ENCODE peak calls at places on chromosomes 6 and 20, in five cellular contexts. One of them, this sample, is unnamed.

GRCh38 chr6:130009148-130009547 is 9.2 kb upstream of the L3MBTL3 start:
- DNase-seq in heart left ventricle: no peak
- DNase-seq in brain microvascular endothelial cell: no peak
- DNase-seq in choroid plexus epithelial cell: no peak
- DNase-seq in pancreas: no peak
- DNase-seq in this sample: no peak

GRCh38 chr6:113858067-113858604 is 991 bp downstream of the MARCKS start:
- DNase-seq in heart left ventricle: peak
- DNase-seq in brain microvascular endothelial cell: peak
- DNase-seq in choroid plexus epithelial cell: peak
- DNase-seq in pancreas: peak
- DNase-seq in this sample: peak

GRCh38 chr20:44228465-44229258 is 18.1 kb upstream of the OSER1 start:
- DNase-seq in heart left ventricle: no peak
- DNase-seq in brain microvascular endothelial cell: no peak
- DNase-seq in choroid plexus epithelial cell: no peak
- DNase-seq in pancreas: no peak
- DNase-seq in this sample: no peak

GRCh38 chr6:90169328-90169886 is 127.2 kb downstream of the BACH2 start:
- DNase-seq in heart left ventricle: peak
- DNase-seq in brain microvascular endothelial cell: no peak
- DNase-seq in choroid plexus epithelial cell: peak
- DNase-seq in pancreas: no peak
- DNase-seq in this sample: no peak

GRCh38 chr6:159422041-159422984 is 253.1 kb downstream of the FNDC1 start:
- DNase-seq in heart left ventricle: peak
- DNase-seq in brain microvascular endothelial cell: peak
- DNase-seq in choroid plexus epithelial cell: peak
- DNase-seq in pancreas: no peak
- DNase-seq in this sample: no peak

GRCh38 chr6:40930555-40930954 is 108.5 kb downstream of the UNC5CL start:
- DNase-seq in heart left ventricle: peak
- DNase-seq in brain microvascular endothelial cell: peak
- DNase-seq in choroid plexus epithelial cell: peak
- DNase-seq in pancreas: no peak
- DNase-seq in this sample: peak

GRCh38 chr6:117840541-117840983 is 66.5 kb upstream of the SLC35F1 start:
- DNase-seq in heart left ventricle: no peak
- DNase-seq in brain microvascular endothelial cell: peak
- DNase-seq in choroid plexus epithelial cell: peak
- DNase-seq in pancreas: no peak
- DNase-seq in this sample: peak

GRCh38 chr6:3518356-3518841 is 61.5 kb upstream of the SLC22A23 start:
- DNase-seq in heart left ventricle: no peak
- DNase-seq in brain microvascular endothelial cell: no peak
- DNase-seq in choroid plexus epithelial cell: peak
- DNase-seq in pancreas: no peak
- DNase-seq in this sample: peak

GRCh38 chr6:7301702-7302101 is 11.3 kb downstream of the SSR1 start:
- DNase-seq in heart left ventricle: no peak
- DNase-seq in brain microvascular endothelial cell: no peak
- DNase-seq in choroid plexus epithelial cell: no peak
- DNase-seq in pancreas: no peak
- DNase-seq in this sample: no peak

GRCh38 chr6:105798057-105798456 is 288.1 kb upstream of the PRDM1 start:
- DNase-seq in heart left ventricle: no peak
- DNase-seq in brain microvascular endothelial cell: peak
- DNase-seq in choroid plexus epithelial cell: peak
- DNase-seq in pancreas: no peak
- DNase-seq in this sample: peak

GRCh38 chr6:66865771-66866170 is 1158.7 kb upstream of the EYS start:
- DNase-seq in heart left ventricle: no peak
- DNase-seq in brain microvascular endothelial cell: no peak
- DNase-seq in choroid plexus epithelial cell: peak
- DNase-seq in pancreas: no peak
- DNase-seq in this sample: peak

GRCh38 chr20:6870559-6870958 is 103.1 kb downstream of the BMP2 start:
- DNase-seq in heart left ventricle: no peak
- DNase-seq in brain microvascular endothelial cell: no peak
- DNase-seq in choroid plexus epithelial cell: peak
- DNase-seq in pancreas: no peak
- DNase-seq in this sample: no peak

GRCh38 chr6:40877362-40877761 is 161.7 kb downstream of the UNC5CL start:
- DNase-seq in heart left ventricle: no peak
- DNase-seq in brain microvascular endothelial cell: no peak
- DNase-seq in choroid plexus epithelial cell: no peak
- DNase-seq in pancreas: no peak
- DNase-seq in this sample: peak

GRCh38 chr6:158770533-158770932 is 48.6 kb downstream of the EZR start:
- DNase-seq in heart left ventricle: peak
- DNase-seq in brain microvascular endothelial cell: no peak
- DNase-seq in choroid plexus epithelial cell: no peak
- DNase-seq in pancreas: no peak
- DNase-seq in this sample: no peak

GRCh38 chr6:35522660-35523658 is 10.3 kb upstream of the TULP1 start:
- DNase-seq in heart left ventricle: peak
- DNase-seq in brain microvascular endothelial cell: peak
- DNase-seq in choroid plexus epithelial cell: peak
- DNase-seq in pancreas: peak
- DNase-seq in this sample: peak

GRCh38 chr6:72950114-72950860 is 275.0 kb downstream of the KHDC1L start:
- DNase-seq in heart left ventricle: no peak
- DNase-seq in brain microvascular endothelial cell: peak
- DNase-seq in choroid plexus epithelial cell: peak
- DNase-seq in pancreas: no peak
- DNase-seq in this sample: peak

GRCh38 chr6:101013612-101014195 is 132.6 kb upstream of the ASCC3 start:
- DNase-seq in heart left ventricle: no peak
- DNase-seq in brain microvascular endothelial cell: no peak
- DNase-seq in choroid plexus epithelial cell: no peak
- DNase-seq in pancreas: no peak
- DNase-seq in this sample: peak

GRCh38 chr6:106117579-106117978 is 31.4 kb downstream of the PRDM1 start:
- DNase-seq in heart left ventricle: no peak
- DNase-seq in brain microvascular endothelial cell: no peak
- DNase-seq in choroid plexus epithelial cell: no peak
- DNase-seq in pancreas: no peak
- DNase-seq in this sample: no peak

GRCh38 chr6:51608932-51609331 is 478.5 kb downstream of the PKHD1 start:
- DNase-seq in heart left ventricle: no peak
- DNase-seq in brain microvascular endothelial cell: no peak
- DNase-seq in choroid plexus epithelial cell: no peak
- DNase-seq in pancreas: no peak
- DNase-seq in this sample: no peak

GRCh38 chr20:37161830-37162549 is 17.1 kb upstream of the RPN2 start:
- DNase-seq in heart left ventricle: no peak
- DNase-seq in brain microvascular endothelial cell: no peak
- DNase-seq in choroid plexus epithelial cell: no peak
- DNase-seq in pancreas: no peak
- DNase-seq in this sample: no peak

GRCh38 chr20:6114696-6115095 is 8.1 kb downstream of the FERMT1 start:
- DNase-seq in heart left ventricle: no peak
- DNase-seq in brain microvascular endothelial cell: no peak
- DNase-seq in choroid plexus epithelial cell: no peak
- DNase-seq in pancreas: no peak
- DNase-seq in this sample: no peak

GRCh38 chr6:14873132-14873531 is 372.7 kb upstream of the JARID2 start:
- DNase-seq in heart left ventricle: no peak
- DNase-seq in brain microvascular endothelial cell: no peak
- DNase-seq in choroid plexus epithelial cell: no peak
- DNase-seq in pancreas: no peak
- DNase-seq in this sample: no peak

GRCh38 chr6:20991910-20992309 is 457.7 kb downstream of the CDKAL1 start:
- DNase-seq in heart left ventricle: no peak
- DNase-seq in brain microvascular endothelial cell: no peak
- DNase-seq in choroid plexus epithelial cell: peak
- DNase-seq in pancreas: no peak
- DNase-seq in this sample: peak

GRCh38 chr6:53916804-53917463 is 122.1 kb downstream of the LRRC1 start:
- DNase-seq in heart left ventricle: no peak
- DNase-seq in brain microvascular endothelial cell: no peak
- DNase-seq in choroid plexus epithelial cell: no peak
- DNase-seq in pancreas: no peak
- DNase-seq in this sample: no peak

GRCh38 chr20:39822667-39823066 is 860.5 kb downstream of the DHX35 start:
- DNase-seq in heart left ventricle: no peak
- DNase-seq in brain microvascular endothelial cell: peak
- DNase-seq in choroid plexus epithelial cell: peak
- DNase-seq in pancreas: no peak
- DNase-seq in this sample: peak

GRCh38 chr6:152509916-152510315 is 127.2 kb downstream of the SYNE1 start:
- DNase-seq in heart left ventricle: no peak
- DNase-seq in brain microvascular endothelial cell: no peak
- DNase-seq in choroid plexus epithelial cell: no peak
- DNase-seq in pancreas: no peak
- DNase-seq in this sample: no peak

GRCh38 chr6:46850781-46851180 is 57.6 kb downstream of the MEP1A start:
- DNase-seq in heart left ventricle: no peak
- DNase-seq in brain microvascular endothelial cell: peak
- DNase-seq in choroid plexus epithelial cell: peak
- DNase-seq in pancreas: no peak
- DNase-seq in this sample: peak

GRCh38 chr6:113540491-113540890 is 316.7 kb upstream of the MARCKS start:
- DNase-seq in heart left ventricle: no peak
- DNase-seq in brain microvascular endothelial cell: no peak
- DNase-seq in choroid plexus epithelial cell: peak
- DNase-seq in pancreas: no peak
- DNase-seq in this sample: peak

GRCh38 chr6:159726196-159726917 is 949 bp upstream of the WTAP start:
- DNase-seq in heart left ventricle: no peak
- DNase-seq in brain microvascular endothelial cell: no peak
- DNase-seq in choroid plexus epithelial cell: no peak
- DNase-seq in pancreas: no peak
- DNase-seq in this sample: peak

GRCh38 chr6:154404791-154405400 is 48.3 kb upstream of the IPCEF1 start:
- DNase-seq in heart left ventricle: no peak
- DNase-seq in brain microvascular endothelial cell: peak
- DNase-seq in choroid plexus epithelial cell: peak
- DNase-seq in pancreas: no peak
- DNase-seq in this sample: peak

GRCh38 chr20:32806356-32806755 is 13.4 kb upstream of the MAPRE1 start:
- DNase-seq in heart left ventricle: no peak
- DNase-seq in brain microvascular endothelial cell: no peak
- DNase-seq in choroid plexus epithelial cell: no peak
- DNase-seq in pancreas: no peak
- DNase-seq in this sample: no peak

DNA sequence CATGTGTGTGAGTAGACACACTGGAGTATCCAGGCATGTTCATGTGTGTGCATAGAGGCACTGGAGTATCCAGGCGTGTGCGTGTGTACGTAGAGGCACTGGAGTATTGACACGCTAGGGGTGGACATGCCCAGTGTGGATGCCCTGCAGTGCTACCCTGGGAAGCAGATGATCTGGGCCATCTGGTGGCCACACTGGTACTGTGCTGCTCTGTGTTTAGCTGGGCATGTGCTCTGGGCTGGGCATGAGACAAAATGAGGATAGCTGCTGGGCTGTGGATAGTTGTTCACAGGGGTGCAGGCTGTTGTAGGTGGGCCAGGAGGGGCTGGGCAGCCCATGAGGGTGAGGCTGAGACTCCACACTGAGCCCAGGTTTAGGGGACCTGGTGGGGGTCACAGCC is 24.0 kb upstream of the NPBWR2 start:
- DNase-seq in heart left ventricle: no peak
- DNase-seq in brain microvascular endothelial cell: no peak
- DNase-seq in choroid plexus epithelial cell: peak
- DNase-seq in pancreas: no peak
- DNase-seq in this sample: peak
- TF ChIP-seq CTCF in heart left ventricle: no peak
- TF ChIP-seq CTCF in brain microvascular endothelial cell: peak
- TF ChIP-seq CTCF in choroid plexus epithelial cell: peak
- TF ChIP-seq CTCF in pancreas: no peak
- TF ChIP-seq CTCF in this sample: peak

DNA sequence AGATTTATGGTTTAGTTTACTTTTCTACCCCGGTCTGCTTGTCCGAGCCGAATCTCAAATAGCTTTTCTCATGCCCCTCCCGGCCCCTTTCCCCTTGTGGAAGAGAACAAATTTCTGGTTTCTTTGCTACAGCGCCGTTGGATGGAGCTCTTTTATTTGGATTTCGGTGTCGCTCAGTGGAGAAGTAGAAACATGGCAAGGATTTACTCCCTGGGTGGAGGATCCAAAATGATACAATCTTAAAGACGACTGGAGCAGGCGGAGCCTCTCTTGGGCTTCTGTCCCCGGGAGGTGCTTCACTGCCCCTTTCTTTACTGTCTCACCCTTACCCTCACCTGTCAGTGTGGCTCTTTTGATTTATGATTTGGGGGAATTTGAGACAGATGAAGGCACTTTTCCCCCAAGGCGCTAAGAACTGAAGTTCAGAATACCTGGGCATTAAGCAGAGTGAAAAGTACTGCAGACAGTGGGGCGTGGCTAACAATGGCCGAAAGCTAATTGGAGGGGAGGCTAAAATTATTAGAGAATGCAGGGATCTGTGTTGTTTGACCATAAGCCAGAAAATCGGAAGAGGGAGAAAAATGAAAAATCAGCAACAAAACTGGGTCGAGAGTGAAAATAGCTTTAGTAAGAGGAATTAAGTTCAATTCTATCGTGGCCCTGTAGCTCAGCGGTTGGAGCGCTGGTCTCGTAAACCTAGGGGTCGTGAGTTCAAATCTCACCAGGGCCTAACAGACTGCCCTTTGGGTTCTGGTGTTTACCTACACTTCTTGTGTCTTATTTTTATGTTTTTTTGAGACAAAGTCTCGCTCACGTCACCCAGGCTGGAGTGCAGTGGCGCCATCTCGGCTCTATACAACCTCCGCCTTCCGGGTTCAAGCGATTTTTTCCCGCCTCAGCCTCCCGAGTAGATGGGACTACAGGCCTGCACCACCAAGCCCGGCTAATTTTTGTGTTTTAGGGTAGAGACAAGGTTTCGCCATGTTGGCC is 145.1 kb upstream of the ZNF184 start:
- DNase-seq in heart left ventricle: no peak
- DNase-seq in brain microvascular endothelial cell: peak
- DNase-seq in choroid plexus epithelial cell: peak
- DNase-seq in pancreas: no peak
- DNase-seq in this sample: peak
- H3K4me3 ChIP-seq in heart left ventricle: peak
- H3K4me3 ChIP-seq in brain microvascular endothelial cell: peak
- H3K4me3 ChIP-seq in choroid plexus epithelial cell: peak
- H3K4me3 ChIP-seq in pancreas: no peak
- H3K4me3 ChIP-seq in this sample: peak

GRCh38 chr6:79888587-79888986 is 58.8 kb downstream of the ELOVL4 start:
- DNase-seq in heart left ventricle: no peak
- DNase-seq in brain microvascular endothelial cell: no peak
- DNase-seq in choroid plexus epithelial cell: no peak
- DNase-seq in pancreas: no peak
- DNase-seq in this sample: no peak
- TF ChIP-seq CTCF in heart left ventricle: no peak
- TF ChIP-seq CTCF in brain microvascular endothelial cell: no peak
- TF ChIP-seq CTCF in choroid plexus epithelial cell: no peak
- TF ChIP-seq CTCF in pancreas: no peak
- TF ChIP-seq CTCF in this sample: no peak

GRCh38 chr20:34216382-34216742 is 24.9 kb upstream of the ASIP start:
- DNase-seq in heart left ventricle: no peak
- DNase-seq in brain microvascular endothelial cell: no peak
- DNase-seq in choroid plexus epithelial cell: no peak
- DNase-seq in pancreas: no peak
- DNase-seq in this sample: no peak
- H3K4me3 ChIP-seq in heart left ventricle: peak
- H3K4me3 ChIP-seq in brain microvascular endothelial cell: peak
- H3K4me3 ChIP-seq in choroid plexus epithelial cell: peak
- H3K4me3 ChIP-seq in pancreas: peak
- H3K4me3 ChIP-seq in this sample: peak

This sample was measured in fibroblast of mammary gland.